ENCODE peak calls at places on chromosomes 2 and 18, in four cellular contexts. J is CD8-positive, alpha-beta T cell; Z is lower leg skin; W is suprapubic skin. V is an unnamed sample.

GRCh38 chr2:240573516-240574385 is 5.5 kb downstream of the RNPEPL1 start:
- DNase-seq in J (no peak), Z (no peak), W (no peak), V (no peak)

GRCh38 chr2:45052388-45052928 is 43.2 kb upstream of the SIX2 start:
- DNase-seq in J (no peak), Z (no peak), W (no peak), V (no peak)

GRCh38 chr2:134704173-134704572 is 14.6 kb downstream of the TMEM163 start:
- DNase-seq in J (no peak), Z (no peak), W (no peak), V (no peak)

GRCh38 chr2:161428240-161428587 is 12.1 kb downstream of the TBR1 start:
- DNase-seq in J (no peak), Z (no peak), W (no peak), V (no peak)

GRCh38 chr2:98333922-98334321 is 12.3 kb upstream of the CNGA3 start:
- DNase-seq in J (no peak), Z (no peak), W (no peak), V (no peak)

GRCh38 chr2:12819098-12819465 is 102.3 kb downstream of the TRIB2 start:
- DNase-seq in J (no peak), Z (peak; percentile 91), W (peak; percentile 85), V (no peak)

GRCh38 chr2:240624011-240624949 is 1.0 kb upstream of the GPR35 start:
- DNase-seq in J (no peak), Z (no peak), W (peak; percentile 73), V (no peak)

GRCh38 chr2:181178823-181179412 is 198.5 kb downstream of the UBE2E3 start:
- DNase-seq in J (no peak), Z (no peak), W (no peak), V (peak; percentile 6)

GRCh38 chr2:231743376-231744116 is 35.2 kb downstream of the PTMA start:
- DNase-seq in J (no peak), Z (no peak), W (no peak), V (no peak)

GRCh38 chr2:29723255-29724001 is 198.0 kb downstream of the ALK start:
- DNase-seq in J (no peak), Z (no peak), W (no peak), V (no peak)

GRCh38 chr18:57728941-57729511 is 74.1 kb downstream of the ATP8B1 start:
- DNase-seq in J (no peak), Z (no peak), W (no peak), V (no peak)

GRCh38 chr2:8885449-8886196 is 48.2 kb upstream of the KIDINS220 start:
- DNase-seq in J (no peak), Z (no peak), W (no peak), V (no peak)

GRCh38 chr18:79588131-79588635 is 91.4 kb upstream of the CTDP1 start:
- DNase-seq in J (no peak), Z (no peak), W (peak; percentile 76), V (no peak)

GRCh38 chr2:555164-555922 is 121.9 kb downstream of the TMEM18 start:
- DNase-seq in J (no peak), Z (no peak), W (no peak), V (no peak)

GRCh38 chr18:3623769-3624545 is 174.0 kb downstream of the TGIF1 start:
- DNase-seq in J (no peak), Z (peak; percentile 72), W (peak; percentile 86), V (peak; percentile 68)

GRCh38 chr2:129912066-129912820 is 67.2 kb upstream of the RAB6C start:
- DNase-seq in J (peak; percentile 36), Z (no peak), W (peak; percentile 67), V (no peak)

GRCh38 chr2:40343904-40344303 is 108.0 kb downstream of the SLC8A1 start:
- DNase-seq in J (no peak), Z (no peak), W (no peak), V (no peak)

GRCh38 chr2:126645211-126645618 is 10.7 kb upstream of the GYPC start:
- DNase-seq in J (peak; percentile 19), Z (no peak), W (no peak), V (no peak)

GRCh38 chr2:83069724-83070123 is 1389.4 kb downstream of the SUCLG1 start:
- DNase-seq in J (no peak), Z (no peak), W (no peak), V (no peak)

GRCh38 chr2:238731961-238732360 is 115.9 kb upstream of the TWIST2 start:
- DNase-seq in J (no peak), Z (peak; percentile 25), W (no peak), V (no peak)

GRCh38 chr2:48545244-48545643 is 15.3 kb downstream of the STON1 start:
- DNase-seq in J (no peak), Z (no peak), W (no peak), V (no peak)

GRCh38 chr2:66472225-66472843 is 37.4 kb downstream of the MEIS1 start:
- DNase-seq in J (no peak), Z (no peak), W (no peak), V (no peak)

GRCh38 chr2:113791697-113792590 is 35.5 kb upstream of the SLC35F5 start:
- DNase-seq in J (no peak), Z (no peak), W (no peak), V (no peak)

GRCh38 chr2:217988014-217988839 is 14.6 kb downstream of the TNS1 start:
- DNase-seq in J (peak; percentile 67), Z (peak; percentile 89), W (peak; percentile 96), V (peak; percentile 86)

GRCh38 chr2:239819091-239819973 is 205.8 kb downstream of the NDUFA10 start:
- DNase-seq in J (peak; percentile 38), Z (no peak), W (peak; percentile 65), V (no peak)

GRCh38 chr2:239930871-239931771 is 94.0 kb downstream of the NDUFA10 start:
- DNase-seq in J (peak; percentile 11), Z (no peak), W (peak; percentile 65), V (no peak)

GRCh38 chr2:20536619-20537422 is 89.9 kb downstream of the RHOB start:
- DNase-seq in J (no peak), Z (no peak), W (no peak), V (no peak)